ENCODE peak calls at places on chromosomes 5 and 9, in ten cellular contexts. S is Ammon's horn; X is kidney tubule cell; J is K562; H is T-helper 1 cell; Z is effector memory CD8-positive, alpha-beta T cell; O is stimulated activated naive CD4-positive, alpha-beta T cell; K is iris pigment epithelial cell; D is HFF-Myc; M is EL. U is an unnamed sample.

GRCh38 chr9:86485359-86485758 is 131.1 kb upstream of the TUT7 start:
- DNase-seq in S (no peak), X (peak; percentile 76), J (no peak), H (no peak), Z (no peak), O (no peak), K (no peak), D (no peak), M (no peak), U (peak; percentile 17)

GRCh38 chr5:157108961-157109360 is at the start of gene HAVCR2:
- DNase-seq in S (peak; percentile 72), X (peak; percentile 25), J (no peak), H (no peak), Z (peak; percentile 28), O (peak; percentile 62), K (no peak), D (no peak), M (no peak), U (no peak)

GRCh38 chr9:87120610-87121009 is 173.3 kb upstream of the GAS1 start:
- DNase-seq in S (no peak), X (no peak), J (no peak), H (no peak), Z (no peak), O (no peak), K (peak; percentile 31), D (no peak), M (no peak), U (no peak)

GRCh38 chr5:39340486-39340885 is 23.8 kb downstream of the C9 start:
- DNase-seq in S (no peak), X (no peak), J (no peak), H (no peak), Z (no peak), O (no peak), K (no peak), D (no peak), M (no peak), U (no peak)

GRCh38 chr9:69466151-69466550 is 141.1 kb downstream of the ENTREP1 start:
- DNase-seq in S (no peak), X (peak; percentile 43), J (no peak), H (no peak), Z (no peak), O (no peak), K (no peak), D (peak; percentile 15), M (peak; percentile 10), U (peak; percentile 27)

GRCh38 chr5:151155149-151155776 is 2.3 kb downstream of the ANXA6 start:
- DNase-seq in S (no peak), X (no peak), J (no peak), H (peak; percentile 23), Z (peak; percentile 36), O (peak; percentile 76), K (peak; percentile 32), D (no peak), M (peak; percentile 70), U (peak; percentile 67)

GRCh38 chr5:96692436-96692835 is 30.3 kb downstream of the CAST start:
- DNase-seq in S (no peak), X (peak; percentile 78), J (no peak), H (no peak), Z (no peak), O (no peak), K (peak; percentile 91), D (no peak), M (peak; percentile 46), U (peak; percentile 71)

GRCh38 chr5:172981931-172982330 is 1.6 kb upstream of the ATP6V0E1 start:
- DNase-seq in S (no peak), X (no peak), J (no peak), H (no peak), Z (no peak), O (no peak), K (no peak), D (no peak), M (no peak), U (no peak)

GRCh38 chr5:144711172-144711571 is 540.5 kb downstream of the KCTD16 start:
- DNase-seq in S (no peak), X (no peak), J (no peak), H (no peak), Z (no peak), O (no peak), K (no peak), D (no peak), M (no peak), U (no peak)

GRCh38 chr9:112299514-112299913 is 33.9 kb downstream of the PTBP3 start:
- DNase-seq in S (no peak), X (peak; percentile 56), J (no peak), H (no peak), Z (no peak), O (no peak), K (peak; percentile 82), D (peak; percentile 19), M (peak; percentile 43), U (peak; percentile 41)

GRCh38 chr5:88729476-88730182 is 153.4 kb downstream of the MEF2C start:
- DNase-seq in S (peak; percentile 89), X (peak; percentile 80), J (peak; percentile 56), H (no peak), Z (peak; percentile 35), O (peak; percentile 9), K (peak; percentile 72), D (peak; percentile 61), M (peak; percentile 66), U (peak; percentile 78)